ENCODE peak calls at places on chromosomes 5 and 9, in six cellular contexts. Z, O, H, X, U and B are unnamed samples.

GRCh38 chr5:175344331-175345200 is 99.4 kb downstream of the DRD1 start:
- DNase-seq in H (no peak), X (no peak), O (no peak), U (peak), Z (peak), B (peak)

GRCh38 chr5:66129184-66129583 is 14.9 kb upstream of the SREK1 start:
- DNase-seq in X (no peak), O (no peak), H (no peak), Z (no peak), U (no peak), B (no peak)

GRCh38 chr9:2159521-2160417 is 144.6 kb downstream of the SMARCA2 start:
- DNase-seq in H (no peak), O (no peak), Z (peak), X (no peak), U (peak), B (no peak)

GRCh38 chr9:21796768-21797167 is 5.7 kb upstream of the MTAP start:
- DNase-seq in H (no peak), Z (no peak), O (no peak), X (no peak), U (peak), B (no peak)

GRCh38 chr5:78779771-78780616 is 131.4 kb upstream of the LHFPL2 start:
- DNase-seq in O (no peak), H (no peak), X (no peak), Z (peak), U (peak), B (no peak)

GRCh38 chr9:135505406-135506187 is 5.1 kb downstream of the MRPS2 start:
- DNase-seq in H (peak), O (no peak), Z (no peak), U (no peak), X (no peak), B (no peak)

GRCh38 chr5:78586251-78586650 is 62.3 kb downstream of the LHFPL2 start:
- DNase-seq in O (no peak), U (peak), X (peak), H (no peak), Z (peak), B (peak)

GRCh38 chr9:113993838-113994540 is 84.1 kb downstream of the AMBP start:
- DNase-seq in O (peak), H (peak), U (peak), Z (peak), X (peak), B (peak)

GRCh38 chr5:112867411-112867810 is 6.3 kb downstream of the SRP19 start:
- DNase-seq in U (no peak), Z (no peak), O (no peak), H (no peak), X (no peak), B (no peak)

GRCh38 chr9:14412778-14413177 is 98.8 kb upstream of the NFIB start:
- DNase-seq in U (no peak), Z (no peak), H (no peak), X (peak), O (no peak), B (no peak)

GRCh38 chr5:74766348-74766886 is 500 bp downstream of the GFM2 start:
- DNase-seq in H (no peak), Z (no peak), X (no peak), O (no peak), U (no peak), B (no peak)

GRCh38 chr9:136401173-136401922 is 1.4 kb upstream of the SNAPC4 start:
- DNase-seq in O (no peak), H (no peak), X (peak), Z (no peak), U (no peak), B (no peak)

GRCh38 chr9:125933056-125933455 is 185.9 kb downstream of the PBX3 start:
- DNase-seq in O (no peak), Z (no peak), X (no peak), H (no peak), U (peak), B (no peak)

GRCh38 chr9:75197521-75197920 is 109.2 kb downstream of the OSTF1 start:
- DNase-seq in O (no peak), U (no peak), Z (peak), X (no peak), H (no peak), B (no peak)

GRCh38 chr5:154766558-154767281 is 11.5 kb downstream of the LARP1 start:
- DNase-seq in X (no peak), Z (no peak), U (no peak), H (no peak), O (no peak), B (no peak)

GRCh38 chr5:160260881-160261815 is 31.8 kb downstream of the FABP6 start:
- DNase-seq in O (no peak), Z (peak), U (no peak), X (peak), H (peak), B (no peak)

GRCh38 chr5:107032629-107033028 is 638.1 kb downstream of the EFNA5 start:
- DNase-seq in U (peak), Z (no peak), O (no peak), X (no peak), H (no peak), B (no peak)

GRCh38 chr9:129520981-129521380 is 99.9 kb downstream of the C9orf50 start:
- DNase-seq in U (no peak), X (no peak), O (peak), H (no peak), Z (no peak), B (peak)

GRCh38 chr5:72347801-72348305 is 27.7 kb downstream of the PTCD2 start:
- DNase-seq in U (peak), Z (peak), H (no peak), O (no peak), X (no peak), B (no peak)

GRCh38 chr9:89274838-89275237 is 36.2 kb upstream of the CKS2 start:
- DNase-seq in X (no peak), Z (peak), H (no peak), U (peak), O (no peak), B (no peak)

DNA sequence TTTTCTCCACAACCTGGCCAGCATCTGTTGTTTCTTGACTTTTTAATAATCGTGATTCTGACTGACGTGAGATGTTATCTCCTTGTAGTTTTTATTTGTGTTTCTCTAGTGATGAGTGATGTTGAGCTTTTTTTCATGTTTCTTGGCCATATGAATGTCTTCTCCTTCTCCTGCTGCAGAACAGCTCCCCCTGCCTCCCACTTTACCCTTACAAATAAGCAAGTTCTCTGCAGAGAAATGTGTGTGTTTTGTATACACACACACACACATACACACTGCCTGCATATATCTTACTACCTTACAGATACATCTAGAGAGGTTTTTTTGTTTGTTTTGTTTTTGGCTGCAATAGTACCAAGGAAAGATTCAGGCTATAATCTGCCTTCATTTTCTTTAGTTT is 88.7 kb upstream of the PHF24 start:
- DNase-seq in O (no peak), H (no peak), X (no peak), Z (peak), U (peak), B (no peak)
- TF ChIP-seq CTCF in O (no peak), H (peak), X (peak), Z (peak), U (peak), B (peak)

GRCh38 chr9:96089425-96089824 is 212.6 kb downstream of the HSD17B3 start:
- DNase-seq in O (no peak), Z (no peak), H (no peak), U (no peak), X (no peak), B (no peak)

GRCh38 chr9:96085536-96086143 is 210.1 kb downstream of the ERCC6L2 start:
- DNase-seq in X (no peak), H (no peak), Z (no peak), U (no peak), O (peak), B (no peak)

GRCh38 chr9:96086936-96087582 is 211.6 kb downstream of the ERCC6L2 start:
- DNase-seq in U (no peak), O (peak), Z (no peak), H (no peak), X (no peak), B (no peak)

GRCh38 chr9:96088510-96088909 is 213.0 kb downstream of the ERCC6L2 start:
- DNase-seq in U (no peak), X (no peak), H (no peak), Z (no peak), O (no peak), B (no peak)

DNA sequence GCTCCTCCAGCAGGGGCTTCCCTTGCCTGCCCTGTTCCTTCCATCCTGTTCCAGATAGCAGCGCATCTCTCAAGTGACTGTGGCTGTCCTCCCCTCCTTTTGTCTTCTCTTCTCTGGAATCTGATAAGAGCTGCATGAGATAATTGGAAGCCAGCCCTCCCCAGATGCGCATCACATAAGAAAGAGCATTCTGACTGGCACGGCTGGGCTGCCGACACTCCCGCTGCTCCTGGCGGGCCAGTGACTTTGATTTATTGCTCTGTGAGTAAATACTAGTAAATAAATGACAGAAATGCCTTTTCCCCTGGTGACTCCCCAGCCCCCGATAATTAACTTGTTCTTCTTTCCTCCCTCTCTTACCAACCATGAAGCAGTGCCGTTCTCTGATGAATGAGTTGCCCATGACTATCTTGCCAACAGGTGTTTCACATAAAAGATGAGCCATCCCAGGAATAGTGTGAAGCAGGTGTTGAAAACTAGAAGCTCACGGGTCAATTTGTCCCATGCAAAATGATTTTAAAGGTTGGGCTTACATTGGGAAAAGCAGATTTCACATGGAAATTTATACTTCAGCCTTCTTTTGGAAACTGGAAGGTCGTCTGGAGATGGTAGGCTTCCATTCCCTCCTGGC is 212.3 kb downstream of the ERCC6L2 start:
- DNase-seq in U (no peak), H (no peak), O (peak), Z (no peak), X (no peak), B (no peak)
- H3K27ac ChIP-seq in U (no peak), H (no peak), O (no peak), Z (no peak), X (no peak), B (no peak)

GRCh38 chr9:109582386-109582785 is 84.3 kb upstream of the PTPN3 start:
- DNase-seq in H (no peak), U (no peak), O (no peak), X (no peak), Z (no peak), B (no peak)

GRCh38 chr9:109585841-109586240 is 87.7 kb upstream of the PTPN3 start:
- DNase-seq in X (no peak), Z (no peak), H (no peak), U (no peak), O (no peak), B (no peak)

GRCh38 chr9:109586993-109587392 is 88.9 kb upstream of the PTPN3 start:
- DNase-seq in O (no peak), Z (no peak), H (no peak), X (no peak), U (no peak), B (no peak)

GRCh38 chr9:109588415-109588814 is 90.3 kb upstream of the PTPN3 start:
- DNase-seq in O (no peak), Z (no peak), U (no peak), X (no peak), H (no peak), B (no peak)

GRCh38 chr9:109584205-109584604 is 86.1 kb upstream of the PTPN3 start:
- DNase-seq in X (no peak), Z (no peak), U (no peak), H (no peak), O (no peak), B (no peak)
- TF ChIP-seq CTCF in X (no peak), Z (peak), U (peak), H (no peak), O (no peak), B (no peak)

DNA sequence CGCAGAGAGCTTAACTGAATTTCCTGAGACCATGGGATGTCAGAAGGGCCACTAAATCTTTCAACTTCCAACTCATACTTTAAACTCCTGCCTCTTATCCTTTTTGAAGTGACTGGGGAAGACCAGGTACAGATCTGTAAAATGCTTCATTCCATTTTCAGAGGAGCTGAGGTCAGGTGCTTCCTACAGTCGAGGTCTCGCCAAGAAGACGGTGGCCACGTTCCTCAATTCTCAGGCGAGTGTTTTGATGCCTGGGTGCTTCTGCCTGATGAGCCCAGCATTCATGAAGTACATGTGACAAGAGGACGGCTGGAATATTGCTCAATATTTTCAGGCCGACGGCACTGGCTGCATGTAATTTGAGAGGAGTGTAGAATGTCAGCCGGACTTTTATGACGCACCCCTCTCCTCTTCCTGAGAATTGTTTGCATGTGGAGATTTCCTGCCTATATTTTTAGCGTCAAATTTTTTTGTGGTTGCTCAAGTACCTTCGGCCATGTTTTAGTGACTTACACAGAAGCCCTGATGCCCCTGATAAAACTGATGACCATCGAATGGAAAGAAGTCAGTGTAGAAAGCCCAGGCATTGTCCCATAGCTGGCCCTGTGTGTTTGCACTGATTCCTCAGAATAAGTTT is 38.8 kb upstream of the GLRX start:
- DNase-seq in U (peak), O (peak), X (peak), Z (peak), H (peak), B (no peak)
- H3K27ac ChIP-seq in U (peak), O (peak), X (peak), Z (peak), H (peak), B (peak)

GRCh38 chr5:15515229-15515628 is 15.2 kb downstream of the FBXL7 start:
- DNase-seq in U (no peak), O (no peak), Z (no peak), X (no peak), H (no peak), B (no peak)
- TF ChIP-seq CTCF in U (no peak), O (no peak), Z (peak), X (no peak), H (no peak), B (peak)